ENCODE peak calls at places on chromosomes 6 and 20, in six cellular contexts. T is A549, G is transverse colon, J is adrenal gland, F is spleen, U is tibial nerve. K is an unnamed sample.

GRCh38 chr6:65671922-65672321 is 35.1 kb downstream of the EYS start:
- DNase-seq in T (no peak), G (no peak), J (no peak), F (no peak), U (no peak), K (no peak)

GRCh38 chr6:37177083-37177949 is 7.4 kb downstream of the PIM1 start:
- DNase-seq in T (no peak), G (no peak), J (no peak), F (no peak), U (no peak), K (no peak)

GRCh38 chr6:129653746-129654145 is 56.2 kb downstream of the ARHGAP18 start:
- DNase-seq in T (no peak), G (no peak), J (no peak), F (no peak), U (no peak), K (no peak)

GRCh38 chr6:170034294-170034693 is 256.6 kb downstream of the DLL1 start:
- DNase-seq in T (no peak), G (peak), J (peak), F (peak), U (no peak), K (no peak)

GRCh38 chr6:27478141-27478705 is 5.3 kb upstream of the ZNF184 start:
- DNase-seq in T (no peak), G (no peak), J (no peak), F (no peak), U (no peak), K (no peak)

GRCh38 chr6:5506575-5506974 is 245.3 kb downstream of the FARS2 start:
- DNase-seq in T (no peak), G (no peak), J (no peak), F (no peak), U (no peak), K (no peak)

GRCh38 chr6:21914121-21914973 is 320.8 kb downstream of the SOX4 start:
- DNase-seq in T (no peak), G (peak), J (peak), F (no peak), U (peak), K (no peak)

GRCh38 chr6:52089758-52090348 is 2.4 kb upstream of the PKHD1 start:
- DNase-seq in T (no peak), G (no peak), J (no peak), F (no peak), U (no peak), K (no peak)

GRCh38 chr6:116682334-116682712 is 1.3 kb downstream of the KPNA5 start:
- DNase-seq in T (no peak), G (no peak), J (peak), F (no peak), U (no peak), K (no peak)

GRCh38 chr6:38632490-38632889 is 7.2 kb downstream of the BTBD9 start:
- DNase-seq in T (no peak), G (no peak), J (no peak), F (no peak), U (no peak), K (no peak)

GRCh38 chr20:25005661-25006060 is 13.1 kb upstream of the APMAP start:
- DNase-seq in T (no peak), G (no peak), J (peak), F (peak), U (no peak), K (no peak)

GRCh38 chr6:163970846-163971564 is 556.5 kb downstream of the QKI start:
- DNase-seq in T (no peak), G (no peak), J (no peak), F (no peak), U (no peak), K (no peak)

GRCh38 chr6:157982297-157982579 is 575 bp downstream of the SYNJ2 start:
- DNase-seq in T (peak), G (peak), J (peak), F (no peak), U (no peak), K (no peak)

GRCh38 chr6:20186981-20187380 is 25.3 kb downstream of the MBOAT1 start:
- DNase-seq in T (no peak), G (no peak), J (no peak), F (no peak), U (no peak), K (no peak)

GRCh38 chr6:4243237-4243636 is 107.9 kb upstream of the ECI2 start:
- DNase-seq in T (no peak), G (no peak), J (no peak), F (no peak), U (no peak), K (no peak)

GRCh38 chr20:36303020-36303595 is 3.0 kb upstream of the DLGAP4 start:
- DNase-seq in T (no peak), G (no peak), J (no peak), F (no peak), U (no peak), K (no peak)

GRCh38 chr6:116280960-116281316 is 1.2 kb upstream of the TSPYL1 start:
- DNase-seq in T (no peak), G (no peak), J (no peak), F (no peak), U (no peak), K (no peak)

GRCh38 chr20:62143976-62144825 is 632 bp downstream of the SS18L1 start:
- DNase-seq in T (peak), G (peak), J (peak), F (peak), U (no peak), K (no peak)

GRCh38 chr20:17660667-17661066 is 21.4 kb downstream of the RRBP1 start:
- DNase-seq in T (no peak), G (no peak), J (no peak), F (peak), U (peak), K (no peak)

GRCh38 chr6:30915591-30915946 is 1.5 kb downstream of the VARS2 start:
- DNase-seq in T (peak), G (no peak), J (peak), F (no peak), U (no peak), K (peak)

GRCh38 chr6:26155066-26155925 is 68.1 kb downstream of the HFE start:
- DNase-seq in T (peak), G (peak), J (no peak), F (no peak), U (peak), K (no peak)

GRCh38 chr6:25312703-25313102 is 33.5 kb downstream of the CARMIL1 start:
- DNase-seq in T (no peak), G (no peak), J (no peak), F (no peak), U (no peak), K (peak)

GRCh38 chr6:152054441-152054840 is 247.0 kb downstream of the ESR1 start:
- DNase-seq in T (no peak), G (no peak), J (no peak), F (no peak), U (no peak), K (no peak)

GRCh38 chr6:84410377-84410776 is 182.9 kb upstream of the CEP162 start:
- DNase-seq in T (no peak), G (no peak), J (no peak), F (no peak), U (no peak), K (no peak)

GRCh38 chr6:70706491-70707123 is 38.9 kb downstream of the SMAP1 start:
- DNase-seq in T (peak), G (no peak), J (no peak), F (no peak), U (no peak), K (no peak)

GRCh38 chr6:63817492-63818050 is 182.0 kb downstream of the PHF3 start:
- DNase-seq in T (no peak), G (no peak), J (no peak), F (no peak), U (no peak), K (no peak)

GRCh38 chr6:3825851-3826581 is 23.2 kb upstream of the FAM50B start:
- DNase-seq in T (peak), G (peak), J (peak), F (peak), U (peak), K (peak)

GRCh38 chr20:5654557-5654956 is 95.6 kb upstream of the SHLD1 start:
- DNase-seq in T (peak), G (no peak), J (no peak), F (no peak), U (no peak), K (peak)

GRCh38 chr6:14270925-14271791 is 153.6 kb downstream of the CD83 start:
- DNase-seq in T (peak), G (peak), J (no peak), F (no peak), U (no peak), K (peak)

GRCh38 chr6:63882208-63882607 is 246.6 kb downstream of the PHF3 start:
- DNase-seq in T (peak), G (no peak), J (no peak), F (no peak), U (no peak), K (no peak)

GRCh38 chr20:38153011-38153329 is 12.1 kb downstream of the TGM2 start:
- DNase-seq in T (peak), G (no peak), J (no peak), F (no peak), U (no peak), K (no peak)

GRCh38 chr20:49724637-49725606 is 11.2 kb upstream of the B4GALT5 start:
- DNase-seq in T (no peak), G (no peak), J (peak), F (peak), U (peak), K (no peak)

GRCh38 chr20:46604551-46605133 is 46.6 kb downstream of the SLC13A3 start:
- DNase-seq in T (no peak), G (no peak), J (no peak), F (no peak), U (no peak), K (no peak)

GRCh38 chr6:41723178-41723935 is 12.1 kb downstream of the TFEB start:
- DNase-seq in T (peak), G (peak), J (peak), F (peak), U (peak), K (peak)

GRCh38 chr6:139288496-139289040 is 3.2 kb downstream of the TXLNB start:
- DNase-seq in T (no peak), G (no peak), J (no peak), F (no peak), U (no peak), K (no peak)

GRCh38 chr6:139290787-139291294 is 957 bp downstream of the TXLNB start:
- DNase-seq in T (no peak), G (peak), J (peak), F (no peak), U (no peak), K (peak)

GRCh38 chr6:139289233-139289632 is 2.6 kb downstream of the TXLNB start:
- DNase-seq in T (no peak), G (no peak), J (no peak), F (no peak), U (no peak), K (no peak)

GRCh38 chr6:139295906-139296305 is 4.1 kb upstream of the TXLNB start:
- DNase-seq in T (no peak), G (no peak), J (no peak), F (no peak), U (no peak), K (no peak)

GRCh38 chr6:139291813-139292619 is at the start of gene TXLNB:
- DNase-seq in T (no peak), G (peak), J (peak), F (peak), U (peak), K (peak)
- TF ChIP-seq POLR2A in T (no peak), G (peak), J (no peak), F (no peak), U (no peak), K (no peak)

GRCh38 chr6:34760108-34760507 is 2.8 kb downstream of the SNRPC start:
- DNase-seq in T (no peak), G (no peak), J (no peak), F (no peak), U (no peak), K (no peak)

DNA sequence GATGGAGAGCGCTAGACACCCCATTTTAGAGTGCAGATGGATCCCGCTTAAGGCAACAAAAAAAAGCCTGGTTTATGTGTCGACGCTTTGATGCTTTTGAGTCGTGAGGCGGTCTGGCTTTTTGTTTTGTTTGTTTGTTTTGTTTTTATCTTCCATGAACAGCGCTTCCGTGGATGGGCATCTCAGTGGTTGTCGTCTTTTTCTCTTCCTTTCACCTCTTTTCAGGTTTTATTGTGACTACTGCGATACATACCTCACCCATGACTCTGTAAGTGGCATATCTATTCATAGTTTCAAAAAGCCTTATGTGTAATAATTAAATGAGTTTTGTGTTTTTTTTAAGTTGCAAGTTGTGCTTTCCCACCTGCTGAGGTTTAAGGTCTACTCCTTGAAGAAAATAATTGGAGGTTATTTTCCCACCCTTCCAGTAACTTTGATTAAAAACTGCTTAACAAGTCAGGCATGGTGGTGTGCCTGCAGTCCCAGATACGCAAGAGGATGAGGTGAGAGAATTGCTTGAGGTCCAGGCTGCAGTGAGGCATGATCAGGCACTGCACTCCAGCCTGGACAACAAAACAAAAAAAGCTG is 476 bp downstream of the SNRPC start:
- DNase-seq in T (no peak), G (no peak), J (no peak), F (no peak), U (no peak), K (no peak)
- TF ChIP-seq POLR2A in T (no peak), G (no peak), J (no peak), F (no peak), U (no peak), K (no peak)

DNA sequence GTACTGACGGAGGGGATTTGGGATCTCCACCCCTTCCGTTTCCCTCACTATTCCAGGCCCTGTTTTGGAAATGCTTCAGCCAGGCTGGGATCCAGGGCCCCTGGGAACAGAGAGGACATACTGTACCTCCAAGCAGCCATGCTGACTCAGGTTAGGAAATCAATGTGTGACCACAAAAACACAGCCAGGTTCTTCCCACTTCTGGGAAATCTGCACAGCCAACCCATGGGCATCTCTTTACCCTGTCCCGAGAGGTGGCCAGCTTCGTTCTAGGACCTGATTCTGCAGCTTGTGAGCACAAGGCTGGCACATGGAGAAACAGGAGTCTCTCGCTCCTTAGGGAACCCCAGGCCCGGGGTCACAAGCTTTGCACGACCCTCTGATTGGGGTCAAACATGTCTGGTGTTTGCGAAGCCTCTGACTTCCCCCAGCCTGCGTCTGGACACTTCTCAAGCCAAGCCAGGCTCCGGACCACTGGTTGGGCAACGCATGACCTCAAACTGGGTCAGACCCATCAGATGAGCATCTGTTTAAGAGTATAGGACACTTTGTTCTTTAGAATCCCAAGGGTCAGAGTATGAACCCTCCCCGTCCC is 8.3 kb upstream of the TTPAL start:
- DNase-seq in T (no peak), G (no peak), J (peak), F (no peak), U (peak), K (no peak)
- TF ChIP-seq POLR2A in T (no peak), G (no peak), J (no peak), F (no peak), U (no peak), K (no peak)

DNA sequence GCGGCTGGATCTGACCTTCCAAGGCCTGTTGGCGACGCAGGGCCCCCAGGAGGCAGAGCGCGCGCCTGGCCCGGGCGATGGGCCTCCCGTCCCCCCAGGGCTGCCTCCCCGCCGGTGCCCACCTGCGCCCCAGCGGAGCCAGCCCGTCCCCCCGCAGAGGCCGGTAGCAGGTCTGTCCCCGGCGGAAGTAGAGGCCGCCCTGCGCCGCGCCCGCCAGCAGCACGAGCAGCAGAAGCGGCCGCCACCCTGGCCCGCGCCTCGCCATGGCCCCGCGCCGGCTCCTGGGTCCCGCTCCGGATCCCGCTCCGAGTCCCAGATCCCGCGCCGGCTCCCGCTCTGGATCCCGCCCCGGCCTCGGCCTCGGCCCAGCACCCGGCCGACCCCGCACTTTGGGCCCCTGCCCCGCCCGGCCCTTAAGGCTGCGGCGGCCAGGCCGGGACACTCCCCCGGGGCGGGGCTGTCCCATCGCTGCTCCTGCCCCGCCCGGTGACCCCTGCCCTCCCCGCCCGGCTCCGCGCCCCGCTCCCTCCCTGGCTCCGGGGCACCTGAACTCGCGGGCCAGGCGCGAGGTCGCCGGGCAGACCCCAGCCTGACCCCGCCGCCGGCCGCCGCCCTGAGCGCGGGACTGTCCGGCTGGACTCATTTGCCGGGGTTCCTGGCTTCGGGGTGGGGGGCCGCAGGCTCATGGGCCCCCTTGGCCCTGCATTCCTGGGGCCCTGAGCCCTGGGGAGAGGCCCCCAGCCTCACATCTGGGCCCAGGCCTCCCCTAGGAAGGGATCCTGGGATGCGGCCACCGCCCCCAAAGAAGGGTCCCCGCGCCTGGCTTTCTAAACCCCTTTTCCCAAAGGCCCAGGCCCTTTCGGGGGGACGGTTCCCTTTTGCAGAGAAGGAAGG is at the start of gene CTSZ:
- DNase-seq in T (peak), G (peak), J (peak), F (peak), U (peak), K (peak)
- TF ChIP-seq POLR2A in T (peak), G (peak), J (no peak), F (no peak), U (no peak), K (peak)

DNA sequence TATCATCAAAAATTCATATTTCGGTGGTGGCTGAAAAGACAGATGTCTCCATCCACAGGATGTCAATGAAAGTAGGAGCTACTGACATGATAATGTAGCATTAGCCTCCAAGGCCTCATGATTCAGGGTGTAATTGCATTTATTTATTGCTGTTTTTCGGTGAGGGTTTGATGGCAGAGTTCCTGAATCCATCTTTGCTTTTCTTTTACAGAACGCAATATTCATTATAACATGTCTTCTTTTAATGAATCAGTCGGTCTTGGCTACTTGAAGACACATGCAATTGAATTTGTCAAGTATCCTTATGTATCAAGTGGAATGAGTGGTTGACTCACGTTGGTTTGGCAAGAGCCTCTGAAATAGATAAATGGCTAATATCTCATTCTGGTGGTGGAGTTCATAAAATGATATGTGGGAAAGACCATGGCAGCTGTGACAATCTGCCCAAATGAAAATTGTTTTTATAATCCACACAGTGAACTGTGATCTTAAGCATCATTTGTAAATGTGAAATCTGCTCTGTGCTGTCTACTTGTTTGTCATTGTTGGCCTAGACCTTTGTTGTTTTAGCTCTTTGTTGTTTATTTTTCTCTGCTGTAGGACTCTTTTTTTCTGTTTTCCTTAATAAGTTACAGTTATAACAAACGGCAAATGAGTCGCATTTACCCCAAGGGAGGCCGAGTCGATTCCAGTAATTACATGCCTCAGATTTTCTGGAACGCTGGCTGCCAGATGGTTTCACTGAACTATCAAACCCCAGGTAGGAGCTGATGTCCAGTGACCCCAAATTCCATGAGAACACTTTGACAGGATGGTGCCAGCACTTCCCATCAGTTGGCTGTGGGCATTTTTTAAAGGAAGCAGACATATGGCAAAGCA is 105.7 kb upstream of the LAMP5 start:
- DNase-seq in T (no peak), G (no peak), J (no peak), F (no peak), U (no peak), K (no peak)
- TF ChIP-seq POLR2A in T (no peak), G (no peak), J (no peak), F (no peak), U (no peak), K (no peak)

DNA sequence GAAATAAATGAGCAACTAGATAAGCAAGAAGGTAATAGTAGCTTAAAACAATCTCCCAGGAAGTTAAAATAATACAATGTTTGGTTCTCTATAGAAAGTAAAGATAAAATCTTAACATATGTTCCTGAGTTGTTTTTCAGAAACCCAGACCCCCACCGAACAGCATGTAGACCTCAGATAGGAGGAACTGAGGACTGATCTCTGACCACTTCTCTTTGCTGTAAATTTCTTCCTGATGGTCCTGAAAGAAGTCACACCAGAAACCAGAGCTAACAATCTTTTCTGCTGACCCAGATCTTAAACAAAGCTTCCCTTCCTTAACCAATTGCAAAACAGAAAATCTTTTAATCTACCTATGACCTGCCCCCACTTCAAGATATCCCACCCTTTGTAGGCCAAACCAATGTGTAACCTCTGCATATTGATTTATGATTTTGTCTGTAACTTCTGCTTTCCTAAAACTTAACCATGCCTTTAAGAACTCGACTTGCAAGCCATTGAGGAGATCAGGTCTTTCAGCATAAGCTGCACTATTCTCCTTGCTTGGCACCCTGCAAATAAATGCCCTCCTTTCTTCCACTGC is 21.9 kb upstream of the BEND6 start:
- DNase-seq in T (no peak), G (no peak), J (no peak), F (no peak), U (no peak), K (no peak)
- TF ChIP-seq POLR2A in T (no peak), G (no peak), J (no peak), F (no peak), U (no peak), K (no peak)

GRCh38 chr20:652611-653109 is 340 bp downstream of the SRXN1 start:
- DNase-seq in T (no peak), G (peak), J (peak), F (peak), U (no peak), K (no peak)
- TF ChIP-seq POLR2A in T (no peak), G (no peak), J (no peak), F (no peak), U (no peak), K (no peak)

K was measured in H54.